ENCODE peak calls at places on chromosomes 11 and 22, in seven cellular contexts. One of them, this sample, is unnamed.
A peak's percentile ranks its signal among the peaks of the same experiment; 100 is the strongest.

GRCh38 chr11:104705475-104706195 is 192.6 kb downstream of the CASP12 start:
- DNase-seq in Jurkat, Clone E6-1: peak; percentile 94
- DNase-seq in fibroblast of the aortic adventitia: no peak
- DNase-seq in left ventricle myocardium inferior: peak; percentile 10
- DNase-seq in A549: no peak
- DNase-seq in left lung: no peak
- DNase-seq in small intestine: peak; percentile 73
- DNase-seq in this sample: peak; percentile 57

GRCh38 chr11:78768947-78769346 is 194.3 kb upstream of the NARS2 start:
- DNase-seq in A549: no peak
- DNase-seq in left lung: no peak
- DNase-seq in small intestine: no peak
- DNase-seq in fibroblast of the aortic adventitia: peak; percentile 60
- DNase-seq in left ventricle myocardium inferior: no peak
- DNase-seq in Jurkat, Clone E6-1: no peak
- DNase-seq in this sample: no peak

GRCh38 chr22:22752556-22753477 is 108.4 kb downstream of the GGTLC2 start:
- DNase-seq in small intestine: no peak
- DNase-seq in fibroblast of the aortic adventitia: peak; percentile 81
- DNase-seq in left lung: no peak
- DNase-seq in Jurkat, Clone E6-1: no peak
- DNase-seq in A549: no peak
- DNase-seq in left ventricle myocardium inferior: no peak
- DNase-seq in this sample: peak; percentile 91

GRCh38 chr11:30749268-30749667 is 163.1 kb upstream of the MPPED2 start:
- DNase-seq in left lung: no peak
- DNase-seq in A549: no peak
- DNase-seq in Jurkat, Clone E6-1: no peak
- DNase-seq in left ventricle myocardium inferior: no peak
- DNase-seq in fibroblast of the aortic adventitia: no peak
- DNase-seq in small intestine: no peak
- DNase-seq in this sample: no peak

GRCh38 chr11:121723261-121723741 is 270.5 kb upstream of the SORL1-AS1 start:
- DNase-seq in fibroblast of the aortic adventitia: peak; percentile 63
- DNase-seq in small intestine: no peak
- DNase-seq in Jurkat, Clone E6-1: no peak
- DNase-seq in left ventricle myocardium inferior: peak; percentile 18
- DNase-seq in A549: no peak
- DNase-seq in left lung: no peak
- DNase-seq in this sample: peak; percentile 74

GRCh38 chr11:45936655-45937054 is 14.2 kb downstream of the LARGE2 start:
- DNase-seq in Jurkat, Clone E6-1: no peak
- DNase-seq in left ventricle myocardium inferior: no peak
- DNase-seq in left lung: no peak
- DNase-seq in small intestine: no peak
- DNase-seq in A549: no peak
- DNase-seq in fibroblast of the aortic adventitia: no peak
- DNase-seq in this sample: no peak

GRCh38 chr22:25582946-25583345 is 18.5 kb downstream of the GRK3 start:
- DNase-seq in Jurkat, Clone E6-1: no peak
- DNase-seq in left lung: no peak
- DNase-seq in fibroblast of the aortic adventitia: peak; percentile 28
- DNase-seq in small intestine: no peak
- DNase-seq in left ventricle myocardium inferior: no peak
- DNase-seq in A549: no peak
- DNase-seq in this sample: no peak

GRCh38 chr11:330694-331314 is 10.1 kb upstream of the IFITM3 start:
- DNase-seq in small intestine: no peak
- DNase-seq in A549: no peak
- DNase-seq in left ventricle myocardium inferior: no peak
- DNase-seq in Jurkat, Clone E6-1: no peak
- DNase-seq in fibroblast of the aortic adventitia: no peak
- DNase-seq in left lung: peak; percentile 69
- DNase-seq in this sample: no peak

GRCh38 chr22:47933226-47933625 is 1170.8 kb downstream of the TBC1D22A start:
- DNase-seq in fibroblast of the aortic adventitia: no peak
- DNase-seq in left ventricle myocardium inferior: no peak
- DNase-seq in Jurkat, Clone E6-1: no peak
- DNase-seq in left lung: no peak
- DNase-seq in small intestine: no peak
- DNase-seq in A549: no peak
- DNase-seq in this sample: no peak
- H3K4me3 ChIP-seq in fibroblast of the aortic adventitia: no peak overlapping the region
- H3K4me3 ChIP-seq in left ventricle myocardium inferior: no peak overlapping the region
- H3K4me3 ChIP-seq in Jurkat, Clone E6-1: no peak overlapping the region
- H3K4me3 ChIP-seq in left lung: no peak overlapping the region
- H3K4me3 ChIP-seq in small intestine: no peak overlapping the region
- H3K4me3 ChIP-seq in A549: no peak overlapping the region
- H3K4me3 ChIP-seq in this sample: no peak overlapping the region

DNA sequence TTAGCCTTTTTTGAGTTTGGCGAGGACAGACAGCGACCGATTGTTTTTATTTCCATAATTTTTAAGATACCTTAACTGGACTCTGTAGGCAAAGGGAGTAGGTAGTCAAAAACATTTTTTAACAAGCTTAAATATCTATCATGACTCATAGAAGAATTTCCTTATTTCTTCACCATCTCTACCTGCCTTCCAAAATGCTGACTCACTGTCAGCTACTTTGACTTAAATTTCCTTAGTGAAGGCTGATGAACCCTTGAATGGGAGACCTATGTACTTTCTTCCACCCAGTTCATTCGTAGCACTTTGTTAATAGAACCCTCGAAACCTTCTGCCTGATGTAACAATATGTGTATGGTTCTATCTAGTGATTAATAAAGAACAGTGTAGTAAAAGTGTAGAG is 1.1 kb upstream of the MTMR2 start:
- DNase-seq in left lung: no peak
- DNase-seq in left ventricle myocardium inferior: no peak
- DNase-seq in fibroblast of the aortic adventitia: peak; percentile 53
- DNase-seq in small intestine: peak; percentile 61
- DNase-seq in Jurkat, Clone E6-1: no peak
- DNase-seq in A549: peak; percentile 18
- DNase-seq in this sample: peak; percentile 74
- H3K4me3 ChIP-seq in left lung: no peak overlapping the region
- H3K4me3 ChIP-seq in left ventricle myocardium inferior: peak overlapping the region; percentile 82
- H3K4me3 ChIP-seq in fibroblast of the aortic adventitia: peak overlapping the region; percentile 78
- H3K4me3 ChIP-seq in small intestine: no peak overlapping the region
- H3K4me3 ChIP-seq in Jurkat, Clone E6-1: no peak overlapping the region
- H3K4me3 ChIP-seq in A549: peak overlapping the region; percentile 84
- H3K4me3 ChIP-seq in this sample: peak overlapping the region; percentile 91

GRCh38 chr22:49549851-49550430 is 277.7 kb downstream of the BRD1 start:
- DNase-seq in small intestine: no peak
- DNase-seq in left lung: no peak
- DNase-seq in fibroblast of the aortic adventitia: no peak
- DNase-seq in Jurkat, Clone E6-1: no peak
- DNase-seq in left ventricle myocardium inferior: no peak
- DNase-seq in A549: no peak
- DNase-seq in this sample: no peak

GRCh38 chr22:49546811-49547585 is 280.7 kb downstream of the BRD1 start:
- DNase-seq in A549: no peak
- DNase-seq in Jurkat, Clone E6-1: no peak
- DNase-seq in left ventricle myocardium inferior: no peak
- DNase-seq in fibroblast of the aortic adventitia: no peak
- DNase-seq in left lung: peak; percentile 50
- DNase-seq in small intestine: no peak
- DNase-seq in this sample: no peak

GRCh38 chr22:49549256-49549655 is 278.4 kb downstream of the BRD1 start:
- DNase-seq in A549: no peak
- DNase-seq in left lung: peak; percentile 41
- DNase-seq in small intestine: no peak
- DNase-seq in Jurkat, Clone E6-1: no peak
- DNase-seq in fibroblast of the aortic adventitia: no peak
- DNase-seq in left ventricle myocardium inferior: no peak
- DNase-seq in this sample: no peak

GRCh38 chr22:49548356-49549202 is 279.1 kb downstream of the BRD1 start:
- DNase-seq in Jurkat, Clone E6-1: no peak
- DNase-seq in fibroblast of the aortic adventitia: no peak
- DNase-seq in A549: no peak
- DNase-seq in left lung: peak; percentile 49
- DNase-seq in small intestine: no peak
- DNase-seq in left ventricle myocardium inferior: no peak
- DNase-seq in this sample: no peak

DNA sequence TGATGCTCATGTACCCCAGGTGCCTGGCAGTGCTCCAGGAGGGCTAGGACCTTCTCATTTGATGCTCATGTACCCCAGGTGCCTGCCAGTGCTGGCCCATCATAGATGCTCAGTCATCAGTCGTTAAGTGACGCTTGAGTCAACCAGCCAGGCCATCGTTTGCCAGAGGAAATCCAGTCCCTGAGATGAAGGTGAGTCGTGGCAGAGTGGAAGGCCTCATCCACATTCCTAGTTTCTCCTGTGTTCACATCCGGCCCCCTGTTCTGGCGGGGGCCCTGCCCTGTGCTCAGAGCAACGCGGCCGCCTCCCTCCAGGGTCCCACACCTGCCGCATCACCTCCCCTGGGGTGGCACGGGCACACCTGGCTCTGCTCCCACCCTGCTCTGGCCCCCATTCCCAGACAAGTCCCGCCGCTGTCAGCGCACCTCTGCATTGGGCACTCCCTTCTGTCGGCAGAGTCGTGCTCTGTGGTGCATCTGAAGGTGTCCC is 279.9 kb downstream of the BRD1 start:
- DNase-seq in A549: no peak
- DNase-seq in fibroblast of the aortic adventitia: no peak
- DNase-seq in Jurkat, Clone E6-1: no peak
- DNase-seq in small intestine: no peak
- DNase-seq in left lung: peak; percentile 69
- DNase-seq in left ventricle myocardium inferior: no peak
- DNase-seq in this sample: no peak
- H3K4me3 ChIP-seq in A549: no peak overlapping the region
- H3K4me3 ChIP-seq in fibroblast of the aortic adventitia: no peak overlapping the region
- H3K4me3 ChIP-seq in Jurkat, Clone E6-1: no peak overlapping the region
- H3K4me3 ChIP-seq in small intestine: no peak overlapping the region
- H3K4me3 ChIP-seq in left lung: no peak overlapping the region
- H3K4me3 ChIP-seq in left ventricle myocardium inferior: no peak overlapping the region
- H3K4me3 ChIP-seq in this sample: no peak overlapping the region

DNA sequence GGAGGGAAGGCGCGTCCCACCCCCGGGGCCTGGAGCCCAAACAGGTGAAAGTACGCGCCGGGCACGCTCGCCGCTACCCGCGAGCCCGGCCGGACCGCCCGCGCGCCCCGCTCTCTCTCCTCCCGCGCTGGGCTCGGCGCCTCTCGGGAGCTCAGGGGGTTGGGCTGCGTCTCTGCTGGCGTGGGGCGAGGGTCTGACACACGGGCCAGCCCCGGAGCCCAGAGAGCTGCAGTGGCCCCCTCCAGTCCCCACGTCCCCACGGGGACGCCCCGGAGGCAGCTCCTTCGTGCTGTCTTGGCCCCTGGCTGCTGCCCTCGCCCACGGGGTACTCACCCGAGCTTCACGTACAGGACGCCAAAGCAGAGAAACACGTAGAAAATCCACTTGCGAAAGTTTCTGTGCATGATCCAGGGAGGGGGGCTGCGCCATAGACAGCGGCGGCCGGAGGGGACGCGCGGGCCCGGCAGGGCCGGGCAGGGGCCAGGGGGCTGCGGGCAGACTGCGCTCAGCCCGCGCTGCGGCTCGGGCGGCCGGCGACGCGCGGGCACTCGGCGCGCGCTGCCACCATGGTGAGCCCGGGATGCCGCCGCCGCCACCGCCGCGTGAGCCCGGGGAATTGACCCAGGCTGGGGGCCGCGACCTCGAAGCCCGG is 485 bp downstream of the WNT7B start:
- DNase-seq in left ventricle myocardium inferior: no peak
- DNase-seq in fibroblast of the aortic adventitia: no peak
- DNase-seq in small intestine: no peak
- DNase-seq in left lung: peak; percentile 77
- DNase-seq in Jurkat, Clone E6-1: no peak
- DNase-seq in A549: no peak
- DNase-seq in this sample: no peak
- H3K4me3 ChIP-seq in left ventricle myocardium inferior: peak overlapping the region; percentile 56
- H3K4me3 ChIP-seq in fibroblast of the aortic adventitia: peak overlapping the region; percentile 41
- H3K4me3 ChIP-seq in small intestine: no peak overlapping the region
- H3K4me3 ChIP-seq in left lung: peak overlapping the region; percentile 33
- H3K4me3 ChIP-seq in Jurkat, Clone E6-1: no peak overlapping the region
- H3K4me3 ChIP-seq in A549: peak overlapping the region; percentile 99
- H3K4me3 ChIP-seq in this sample: no peak overlapping the region

This sample was measured in fibroblast of pulmonary artery.